ENCODE peak calls at places on chromosome 9, in ten cellular contexts. Z is AG08396; J is KG1; A is left cardiac atrium; R is progenitor cell of endocrine pancreas; U is effector memory CD4-positive, alpha-beta T cell; S is fibroblast of the aortic adventitia; E is stimulated activated naive CD4-positive, alpha-beta T cell; K is nucleus accumbens; G is chondrocyte. V is an unnamed sample.

GRCh38 chr9:77175152-77175551 is 2.2 kb upstream of the VPS13A start:
- DNase-seq in Z (no peak), J (no peak), A (no peak), R (no peak), U (no peak), S (no peak), E (no peak), K (no peak), G (no peak), V (no peak)

GRCh38 chr9:130846487-130847305 is 11.6 kb downstream of the ABL1 start:
- DNase-seq in Z (peak; percentile 44), J (no peak), A (peak; percentile 85), R (no peak), U (no peak), S (peak; percentile 84), E (no peak), K (no peak), G (no peak), V (no peak)

GRCh38 chr9:90872835-90873294 is 71.2 kb downstream of the SYK start:
- DNase-seq in Z (no peak), J (no peak), A (no peak), R (no peak), U (no peak), S (no peak), E (no peak), K (no peak), G (no peak), V (no peak)

GRCh38 chr9:22010881-22011625 is 1.9 kb upstream of the CDKN2B start:
- DNase-seq in Z (no peak), J (no peak), A (no peak), R (peak; percentile 63), U (no peak), S (peak; percentile 57), E (no peak), K (no peak), G (no peak), V (no peak)

GRCh38 chr9:133189826-133190225 is 19.2 kb downstream of the OBP2B start:
- DNase-seq in Z (no peak), J (no peak), A (no peak), R (no peak), U (no peak), S (no peak), E (no peak), K (no peak), G (no peak), V (no peak)

GRCh38 chr9:88976186-88976887 is 14.9 kb upstream of the S1PR3 start:
- DNase-seq in Z (no peak), J (no peak), A (no peak), R (no peak), U (no peak), S (no peak), E (no peak), K (no peak), G (no peak), V (no peak)

GRCh38 chr9:31185831-31186230 is 1198.6 kb upstream of the ACO1 start:
- DNase-seq in Z (no peak), J (no peak), A (no peak), R (no peak), U (no peak), S (peak; percentile 60), E (no peak), K (no peak), G (no peak), V (no peak)

GRCh38 chr9:115524467-115525059 is 406.6 kb upstream of the TNC start:
- DNase-seq in Z (peak; percentile 49), J (peak; percentile 7), A (peak; percentile 19), R (no peak), U (no peak), S (peak; percentile 87), E (peak; percentile 13), K (no peak), G (no peak), V (peak; percentile 1)

GRCh38 chr9:1979815-1980367 is 35.3 kb upstream of the SMARCA2 start:
- DNase-seq in Z (peak; percentile 54), J (no peak), A (no peak), R (no peak), U (no peak), S (peak; percentile 51), E (no peak), K (no peak), G (no peak), V (no peak)

GRCh38 chr9:93708987-93709302 is 132.6 kb downstream of the PHF2 start:
- DNase-seq in Z (no peak), J (no peak), A (no peak), R (no peak), U (no peak), S (no peak), E (no peak), K (no peak), G (peak; percentile 47), V (no peak)